ENCODE peak calls at places on chromosomes 7 and 10, in five cellular contexts. A is lung; F is stimulated activated CD4-positive, alpha-beta T cell treated with anti-CD3 and anti-CD28 coated beads, Interleukin-2, amount 100 ng/mL, for 48 hours; J is neural crest cell; X is stimulated activated naive CD8-positive, alpha-beta T cell treated with anti-CD3 and anti-CD28 coated beads, Interleukin-15, Interleukin-2, amounts not matched to agents 100 U/mL and 50 U/mL, for 24 hours. K is an unnamed sample.

GRCh38 chr10:104104926-104105325 is 17.0 kb upstream of the SFR1 start:
- DNase-seq in X (no peak), F (no peak), J (no peak), A (no peak), K (no peak)

GRCh38 chr7:18509491-18509890 is 13.9 kb downstream of the HDAC9 start:
- DNase-seq in F (no peak), A (no peak), X (no peak), J (no peak), K (no peak)

GRCh38 chr7:51034531-51035264 is 252.0 kb upstream of the GRB10 start:
- DNase-seq in F (no peak), J (no peak), A (no peak), X (no peak), K (peak)

GRCh38 chr7:3134715-3135114 is 91.0 kb upstream of the CARD11 start:
- DNase-seq in X (peak), J (no peak), A (no peak), F (peak), K (no peak)

GRCh38 chr7:68678196-68678595 is 920.1 kb upstream of the AUTS2 start:
- DNase-seq in X (no peak), F (no peak), J (no peak), A (no peak), K (no peak)

GRCh38 chr7:157010588-157011332 is at the start of gene MNX1:
- DNase-seq in F (peak), J (peak), X (peak), A (peak), K (no peak)

GRCh38 chr10:5921746-5922145 is 31.7 kb downstream of the FBH1 start:
- DNase-seq in A (no peak), J (no peak), X (no peak), F (no peak), K (no peak)

GRCh38 chr10:54496852-54497251 is 304.2 kb downstream of the PCDH15 start:
- DNase-seq in A (no peak), F (no peak), X (no peak), J (no peak), K (no peak)

GRCh38 chr7:137954614-137955013 is 47.3 kb downstream of the CREB3L2 start:
- DNase-seq in F (no peak), A (no peak), X (no peak), J (no peak), K (no peak)

GRCh38 chr10:86367339-86367951 is 850 bp upstream of the GRID1 start:
- DNase-seq in J (no peak), X (no peak), A (no peak), F (no peak), K (no peak)

GRCh38 chr10:96664563-96664962 is 55.8 kb downstream of the PIK3AP1 start:
- DNase-seq in F (no peak), A (no peak), J (no peak), X (no peak), K (no peak)

GRCh38 chr10:96271017-96271815 is at the start of gene BLNK:
- DNase-seq in J (no peak), A (peak), X (no peak), F (no peak), K (no peak)